ENCODE peak calls at places on chromosomes 12 and 14, in five cellular contexts. P is HEK293T; I is stimulated activated CD8-positive, alpha-beta memory T cell treated with anti-CD3 and anti-CD28 coated beads, Interleukin-4, amount 100 ng/mL, for 4 hours; C is NCI-H2029; G is A549. E is an unnamed sample.

GRCh38 chr12:114006482-114007425 is 40.6 kb upstream of the RBM19 start:
- DNase-seq in P (no peak), I (no peak), C (peak), G (no peak), E (no peak)

GRCh38 chr14:65832431-65833253 is 420.1 kb downstream of the FUT8 start:
- DNase-seq in P (peak), I (no peak), C (no peak), G (no peak), E (no peak)

GRCh38 chr12:92608418-92609091 is 94.2 kb upstream of the PLEKHG7 start:
- DNase-seq in P (peak), I (no peak), C (no peak), G (peak), E (peak)

GRCh38 chr12:124458992-124459851 is 108.2 kb downstream of the NCOR2 start:
- DNase-seq in P (no peak), I (no peak), C (no peak), G (no peak), E (no peak)

GRCh38 chr12:124754949-124755800 is 108.5 kb downstream of the SCARB1 start:
- DNase-seq in P (no peak), I (no peak), C (no peak), G (no peak), E (no peak)

GRCh38 chr12:31322651-31323248 is 3.2 kb downstream of the SINHCAF start:
- DNase-seq in P (no peak), I (no peak), C (no peak), G (peak), E (no peak)

GRCh38 chr14:73762375-73762822 is 48.2 kb upstream of the PNMA1 start:
- DNase-seq in P (no peak), I (no peak), C (no peak), G (peak), E (no peak)

GRCh38 chr14:21589317-21589716 is 9.4 kb upstream of the OR10G3 start:
- DNase-seq in P (no peak), I (no peak), C (no peak), G (no peak), E (no peak)

GRCh38 chr14:21023817-21024667 is 819 bp downstream of the NDRG2 start:
- DNase-seq in P (no peak), I (no peak), C (no peak), G (no peak), E (no peak)

GRCh38 chr12:110744176-110744575 is 1.5 kb upstream of the PPP1CC start:
- DNase-seq in P (no peak), I (no peak), C (no peak), G (peak), E (no peak)